ENCODE peak calls at places on chromosomes 13 and 19, in four cellular contexts. One of them, this sample, is unnamed. For H3K36me3, the result is how much of the 10 kb centered on the place peaks cover.

GRCh38 chr13:50275392-50276063 is 260.3 kb downstream of the KCNRG start:
- DNase-seq in breast epithelium: no peak
- DNase-seq in left ventricle myocardium inferior: no peak
- DNase-seq in cardiac muscle cell: no peak
- DNase-seq in this sample: no peak

GRCh38 chr13:56189978-56190377 is 950.7 kb upstream of the PRR20A start:
- DNase-seq in breast epithelium: no peak
- DNase-seq in left ventricle myocardium inferior: no peak
- DNase-seq in cardiac muscle cell: no peak
- DNase-seq in this sample: no peak

GRCh38 chr13:40966298-40966697 is 52.8 kb downstream of the ELF1 start:
- DNase-seq in breast epithelium: no peak
- DNase-seq in left ventricle myocardium inferior: no peak
- DNase-seq in cardiac muscle cell: no peak
- DNase-seq in this sample: no peak

GRCh38 chr19:12272386-12272785 is 22.3 kb downstream of the ZNF44 start:
- DNase-seq in breast epithelium: no peak
- DNase-seq in left ventricle myocardium inferior: no peak
- DNase-seq in cardiac muscle cell: no peak
- DNase-seq in this sample: no peak

GRCh38 chr13:81133066-81133465 is 792.1 kb upstream of the SPRY2 start:
- DNase-seq in breast epithelium: no peak
- DNase-seq in left ventricle myocardium inferior: no peak
- DNase-seq in cardiac muscle cell: peak
- DNase-seq in this sample: no peak

GRCh38 chr13:66915596-66916185 is 314.4 kb downstream of the PCDH9 start:
- DNase-seq in breast epithelium: no peak
- DNase-seq in left ventricle myocardium inferior: no peak
- DNase-seq in cardiac muscle cell: peak
- DNase-seq in this sample: no peak

GRCh38 chr13:99800004-99800403 is 171.6 kb downstream of the ZIC5 start:
- DNase-seq in breast epithelium: no peak
- DNase-seq in left ventricle myocardium inferior: no peak
- DNase-seq in cardiac muscle cell: no peak
- DNase-seq in this sample: no peak

GRCh38 chr19:54158812-54159351 is 639 bp downstream of the LENG1 start:
- DNase-seq in breast epithelium: no peak
- DNase-seq in left ventricle myocardium inferior: no peak
- DNase-seq in cardiac muscle cell: peak
- DNase-seq in this sample: no peak

GRCh38 chr19:38336638-38337359 is 1.2 kb downstream of the CATSPERG start:
- DNase-seq in breast epithelium: peak
- DNase-seq in left ventricle myocardium inferior: peak
- DNase-seq in cardiac muscle cell: peak
- DNase-seq in this sample: peak

GRCh38 chr13:110055089-110055488 is 251.9 kb downstream of the COL4A1 start:
- DNase-seq in breast epithelium: no peak
- DNase-seq in left ventricle myocardium inferior: no peak
- DNase-seq in cardiac muscle cell: no peak
- DNase-seq in this sample: no peak

GRCh38 chr19:10796653-10797052 is 39.4 kb downstream of the TMED1 start:
- DNase-seq in breast epithelium: no peak
- DNase-seq in left ventricle myocardium inferior: no peak
- DNase-seq in cardiac muscle cell: no peak
- DNase-seq in this sample: no peak

GRCh38 chr19:10802479-10802878 is 33.5 kb downstream of the TMED1 start:
- DNase-seq in breast epithelium: no peak
- DNase-seq in left ventricle myocardium inferior: no peak
- DNase-seq in cardiac muscle cell: no peak
- DNase-seq in this sample: no peak

GRCh38 chr19:10800488-10800887 is 35.5 kb downstream of the TMED1 start:
- DNase-seq in breast epithelium: no peak
- DNase-seq in left ventricle myocardium inferior: peak
- DNase-seq in cardiac muscle cell: peak
- DNase-seq in this sample: peak

GRCh38 chr19:10797541-10798256 is 38.3 kb downstream of the TMED1 start:
- DNase-seq in breast epithelium: no peak
- DNase-seq in left ventricle myocardium inferior: no peak
- DNase-seq in cardiac muscle cell: no peak
- DNase-seq in this sample: no peak

GRCh38 chr19:10797078-10797477 is 38.9 kb downstream of the TMED1 start:
- DNase-seq in breast epithelium: no peak
- DNase-seq in left ventricle myocardium inferior: no peak
- DNase-seq in cardiac muscle cell: no peak
- DNase-seq in this sample: no peak
- H3K36me3 ChIP-seq in breast epithelium: under half
- H3K36me3 ChIP-seq in left ventricle myocardium inferior: half or more
- H3K36me3 ChIP-seq in cardiac muscle cell: under half
- H3K36me3 ChIP-seq in this sample: half or more

GRCh38 chr13:96925466-96925865 is 68.8 kb downstream of the OXGR1 start:
- DNase-seq in breast epithelium: no peak
- DNase-seq in left ventricle myocardium inferior: no peak
- DNase-seq in cardiac muscle cell: no peak
- DNase-seq in this sample: no peak

DNA sequence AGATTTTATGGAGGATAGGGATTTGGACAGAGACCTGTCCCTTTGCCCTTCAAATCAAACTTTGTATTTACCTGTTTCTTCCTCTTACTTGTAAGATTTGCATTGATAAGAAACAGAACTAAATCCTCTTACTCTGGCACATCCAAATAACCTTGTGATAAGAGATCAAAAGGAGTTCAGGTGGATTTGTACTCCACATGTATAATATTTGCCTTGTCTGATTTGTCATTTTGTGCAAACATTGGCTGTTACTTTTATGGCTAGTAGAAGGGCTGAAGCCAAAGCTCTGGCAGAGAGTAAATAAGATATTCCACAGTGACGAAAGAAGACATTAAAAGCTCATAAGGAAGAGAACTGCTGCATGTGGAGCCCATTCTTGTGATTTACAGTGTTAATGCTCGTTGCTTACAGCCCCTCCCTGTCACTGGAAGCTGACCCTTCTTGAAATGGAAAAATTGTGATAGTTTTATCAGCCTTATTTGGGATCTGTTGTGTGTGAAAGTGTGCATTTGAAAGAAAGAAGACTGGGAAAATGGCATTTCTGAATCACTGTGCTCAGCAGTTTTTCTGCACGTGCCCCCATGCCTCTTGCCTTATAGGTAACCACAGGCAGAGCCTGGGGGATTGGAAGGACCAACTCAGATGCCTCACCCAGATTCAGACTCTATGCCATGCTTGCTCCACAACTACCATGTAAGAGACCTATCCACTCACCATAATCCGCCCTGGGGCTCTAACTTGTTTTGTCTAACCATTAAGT is 68.2 kb downstream of the OXGR1 start:
- DNase-seq in breast epithelium: no peak
- DNase-seq in left ventricle myocardium inferior: no peak
- DNase-seq in cardiac muscle cell: no peak
- DNase-seq in this sample: no peak
- H3K27ac ChIP-seq in breast epithelium: no peak
- H3K27ac ChIP-seq in left ventricle myocardium inferior: no peak
- H3K27ac ChIP-seq in cardiac muscle cell: no peak
- H3K27ac ChIP-seq in this sample: no peak

GRCh38 chr19:2242092-2242537 is 5.5 kb downstream of the SF3A2 start:
- DNase-seq in breast epithelium: no peak
- DNase-seq in left ventricle myocardium inferior: no peak
- DNase-seq in cardiac muscle cell: no peak
- DNase-seq in this sample: no peak

GRCh38 chr19:2239173-2239572 is 2.5 kb downstream of the SF3A2 start:
- DNase-seq in breast epithelium: no peak
- DNase-seq in left ventricle myocardium inferior: no peak
- DNase-seq in cardiac muscle cell: peak
- DNase-seq in this sample: no peak

GRCh38 chr19:2239771-2240770 is 3.4 kb downstream of the SF3A2 start:
- DNase-seq in breast epithelium: no peak
- DNase-seq in left ventricle myocardium inferior: no peak
- DNase-seq in cardiac muscle cell: peak
- DNase-seq in this sample: no peak

GRCh38 chr19:2242811-2243210 is 6.2 kb downstream of the SF3A2 start:
- DNase-seq in breast epithelium: no peak
- DNase-seq in left ventricle myocardium inferior: no peak
- DNase-seq in cardiac muscle cell: no peak
- DNase-seq in this sample: no peak

GRCh38 chr19:2240881-2241760 is 4.5 kb downstream of the SF3A2 start:
- DNase-seq in breast epithelium: no peak
- DNase-seq in left ventricle myocardium inferior: no peak
- DNase-seq in cardiac muscle cell: no peak
- DNase-seq in this sample: no peak
- H3K36me3 ChIP-seq in breast epithelium: under half
- H3K36me3 ChIP-seq in left ventricle myocardium inferior: under half
- H3K36me3 ChIP-seq in cardiac muscle cell: under half
- H3K36me3 ChIP-seq in this sample: under half

GRCh38 chr19:6891761-6892385 is 4.5 kb downstream of the ADGRE1 start:
- DNase-seq in breast epithelium: no peak
- DNase-seq in left ventricle myocardium inferior: no peak
- DNase-seq in cardiac muscle cell: no peak
- DNase-seq in this sample: no peak
- H3K27ac ChIP-seq in breast epithelium: no peak
- H3K27ac ChIP-seq in left ventricle myocardium inferior: no peak
- H3K27ac ChIP-seq in cardiac muscle cell: no peak
- H3K27ac ChIP-seq in this sample: peak

DNA sequence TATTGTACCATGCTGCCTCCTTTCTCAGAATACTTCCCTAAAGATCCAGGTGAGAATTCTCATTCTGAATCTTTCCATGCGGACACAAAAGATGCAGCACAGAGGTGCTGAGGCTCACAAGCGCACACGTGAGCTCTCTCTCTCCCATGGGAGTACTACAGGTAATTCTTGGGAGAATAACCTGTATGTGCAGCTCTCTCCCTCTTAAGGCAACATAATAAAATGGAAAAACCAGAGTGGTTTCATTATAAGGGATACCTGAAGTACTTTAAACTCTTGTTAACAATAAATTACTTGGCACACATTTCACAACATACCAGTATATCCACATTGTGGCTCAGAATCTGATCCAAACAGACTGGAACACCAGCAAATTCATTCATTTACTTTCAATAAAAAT is 40.4 kb downstream of the INTS6 start:
- DNase-seq in breast epithelium: no peak
- DNase-seq in left ventricle myocardium inferior: no peak
- DNase-seq in cardiac muscle cell: no peak
- DNase-seq in this sample: no peak
- H3K36me3 ChIP-seq in breast epithelium: under half
- H3K36me3 ChIP-seq in left ventricle myocardium inferior: under half
- H3K36me3 ChIP-seq in cardiac muscle cell: under half
- H3K36me3 ChIP-seq in this sample: under half

This sample was measured in left lung.